ENCODE peak calls at places on chromosomes 5 and 9, in five cellular contexts. U, V, S, L and Z are unnamed samples.

GRCh38 chr9:85289142-85289541 is 452.6 kb downstream of the AGTPBP1 start:
- DNase-seq in U (no peak), V (no peak), S (no peak), L (no peak), Z (no peak)

GRCh38 chr9:89405832-89406231 is 87.5 kb downstream of the SECISBP2 start:
- DNase-seq in U (no peak), V (peak; percentile 80), S (no peak), L (no peak), Z (no peak)

GRCh38 chr9:5630038-5630507 is 1.2 kb downstream of the RIC1 start:
- DNase-seq in U (peak; percentile 28), V (no peak), S (peak; percentile 30), L (no peak), Z (peak; percentile 28)

GRCh38 chr9:130715270-130716077 is 21.9 kb downstream of the EXOSC2 start:
- DNase-seq in U (no peak), V (no peak), S (no peak), L (no peak), Z (no peak)

GRCh38 chr9:127937383-127938297 is at the start of gene DPM2:
- DNase-seq in U (peak; percentile 84), V (peak; percentile 86), S (peak; percentile 92), L (peak; percentile 76), Z (peak; percentile 70)

GRCh38 chr5:53291528-53291927 is 182.0 kb upstream of the MOCS2 start:
- DNase-seq in U (no peak), V (no peak), S (peak; percentile 12), L (no peak), Z (no peak)

GRCh38 chr5:112554089-112554977 is 135.3 kb upstream of the EPB41L4A start:
- DNase-seq in U (no peak), V (no peak), S (no peak), L (peak; percentile 8), Z (no peak)

GRCh38 chr5:135240283-135240633 is 158.8 kb downstream of the MACROH2A1 start:
- DNase-seq in U (peak; percentile 13), V (no peak), S (no peak), L (no peak), Z (no peak)

GRCh38 chr5:95673076-95673475 is 9.7 kb downstream of the SPATA9 start:
- DNase-seq in U (no peak), V (no peak), S (peak; percentile 30), L (peak; percentile 14), Z (no peak)

GRCh38 chr5:140672455-140673186 is 755 bp downstream of the DND1 start:
- DNase-seq in U (no peak), V (no peak), S (peak; percentile 40), L (peak; percentile 64), Z (no peak)

GRCh38 chr9:137387034-137387890 is 35.7 kb downstream of the EXD3 start:
- DNase-seq in U (no peak), V (no peak), S (no peak), L (no peak), Z (no peak)

GRCh38 chr9:108039012-108039411 is 549.4 kb upstream of the KLF4 start:
- DNase-seq in U (no peak), V (no peak), S (no peak), L (no peak), Z (no peak)

GRCh38 chr5:68709229-68709628 is 384.6 kb upstream of the SLC30A5 start:
- DNase-seq in U (no peak), V (no peak), S (no peak), L (no peak), Z (no peak)

GRCh38 chr5:16492398-16493175 is 27.0 kb upstream of the ZNF622 start:
- DNase-seq in U (peak; percentile 84), V (no peak), S (no peak), L (peak; percentile 82), Z (peak; percentile 35)

GRCh38 chr9:124482431-124483031 is 24.7 kb downstream of the NR5A1 start:
- DNase-seq in U (no peak), V (no peak), S (no peak), L (no peak), Z (no peak)

GRCh38 chr9:136799079-136799853 is 3.1 kb downstream of the CCDC183 start:
- DNase-seq in U (peak; percentile 88), V (no peak), S (peak; percentile 79), L (peak; percentile 90), Z (peak; percentile 82)

GRCh38 chr9:86978413-86978812 is 31.1 kb upstream of the GAS1 start:
- DNase-seq in U (no peak), V (no peak), S (no peak), L (no peak), Z (no peak)

GRCh38 chr9:95096807-95097206 is 220.7 kb downstream of the FANCC start:
- DNase-seq in U (no peak), V (no peak), S (no peak), L (no peak), Z (no peak)

GRCh38 chr9:95098391-95098921 is 219.1 kb downstream of the FANCC start:
- DNase-seq in U (no peak), V (no peak), S (no peak), L (no peak), Z (no peak)

GRCh38 chr9:95095619-95096355 is 221.7 kb downstream of the FANCC start:
- DNase-seq in U (no peak), V (no peak), S (no peak), L (no peak), Z (no peak)

GRCh38 chr9:95096381-95096780 is 221.1 kb downstream of the FANCC start:
- DNase-seq in U (no peak), V (no peak), S (no peak), L (no peak), Z (no peak)

GRCh38 chr9:95097279-95097678 is 220.2 kb downstream of the FANCC start:
- DNase-seq in U (no peak), V (no peak), S (no peak), L (no peak), Z (no peak)
- H3K4me1 ChIP-seq in U (peaks cover 1% of the 10 kb centered on the region), V (peaks cover 3% of the 10 kb centered on the region), S (peaks cover 26% of the 10 kb centered on the region), L (peaks cover 57% of the 10 kb centered on the region), Z (peaks cover 11% of the 10 kb centered on the region)

DNA sequence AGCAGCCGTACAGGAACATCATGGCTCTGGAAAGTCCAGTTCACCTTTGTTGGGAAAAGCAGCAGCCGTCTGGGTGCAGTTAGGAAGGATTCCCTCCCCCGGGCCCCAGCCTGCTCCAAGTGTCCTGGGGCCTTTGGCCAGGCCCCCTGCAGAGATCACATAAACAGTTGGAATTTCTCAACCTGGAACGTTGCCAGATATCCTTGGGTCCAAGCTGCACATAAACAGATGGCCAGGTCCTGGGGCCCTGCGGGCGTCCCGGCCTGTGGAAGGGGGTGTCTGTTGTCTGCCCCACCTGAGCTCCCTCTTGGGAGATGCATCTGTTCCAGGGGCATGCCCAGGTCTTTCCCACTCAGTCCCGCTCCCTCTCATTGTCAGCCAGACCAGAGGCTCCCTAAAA is 92.7 kb downstream of the COL5A1 start:
- DNase-seq in U (peak; percentile 31), V (no peak), S (peak; percentile 54), L (peak; percentile 43), Z (no peak)
- H3K4me1 ChIP-seq in U (no peaks in the 10 kb centered on the region), V (no peaks in the 10 kb centered on the region), S (peaks cover 31% of the 10 kb centered on the region), L (peaks cover 16% of the 10 kb centered on the region), Z (no peaks in the 10 kb centered on the region)

GRCh38 chr9:113221800-113222481 is 597 bp downstream of the SLC31A1 start:
- DNase-seq in U (no peak), V (no peak), S (no peak), L (no peak), Z (no peak)
- H3K4me1 ChIP-seq in U (peaks cover 10% of the 10 kb centered on the region), V (no peaks in the 10 kb centered on the region), S (peaks cover 19% of the 10 kb centered on the region), L (peaks cover 43% of the 10 kb centered on the region), Z (peaks cover 3% of the 10 kb centered on the region)

GRCh38 chr5:153546566-153546965 is 56.1 kb downstream of the GRIA1 start:
- DNase-seq in U (no peak), V (no peak), S (no peak), L (no peak), Z (no peak)
- H3K4me1 ChIP-seq in U (no peaks in the 10 kb centered on the region), V (no peaks in the 10 kb centered on the region), S (peaks cover 3% of the 10 kb centered on the region), L (no peaks in the 10 kb centered on the region), Z (no peaks in the 10 kb centered on the region)

GRCh38 chr9:121743441-121744001 is 92.1 kb downstream of the DAB2IP start:
- DNase-seq in U (peak; percentile 85), V (peak; percentile 23), S (peak; percentile 90), L (peak; percentile 93), Z (peak; percentile 83)

GRCh38 chr9:121742923-121743322 is 91.5 kb downstream of the DAB2IP start:
- DNase-seq in U (peak; percentile 63), V (no peak), S (no peak), L (no peak), Z (no peak)

GRCh38 chr9:121739971-121740370 is 88.5 kb downstream of the DAB2IP start:
- DNase-seq in U (no peak), V (no peak), S (no peak), L (no peak), Z (no peak)

GRCh38 chr9:121738969-121739368 is 87.5 kb downstream of the DAB2IP start:
- DNase-seq in U (peak; percentile 59), V (no peak), S (no peak), L (no peak), Z (peak; percentile 61)

DNA sequence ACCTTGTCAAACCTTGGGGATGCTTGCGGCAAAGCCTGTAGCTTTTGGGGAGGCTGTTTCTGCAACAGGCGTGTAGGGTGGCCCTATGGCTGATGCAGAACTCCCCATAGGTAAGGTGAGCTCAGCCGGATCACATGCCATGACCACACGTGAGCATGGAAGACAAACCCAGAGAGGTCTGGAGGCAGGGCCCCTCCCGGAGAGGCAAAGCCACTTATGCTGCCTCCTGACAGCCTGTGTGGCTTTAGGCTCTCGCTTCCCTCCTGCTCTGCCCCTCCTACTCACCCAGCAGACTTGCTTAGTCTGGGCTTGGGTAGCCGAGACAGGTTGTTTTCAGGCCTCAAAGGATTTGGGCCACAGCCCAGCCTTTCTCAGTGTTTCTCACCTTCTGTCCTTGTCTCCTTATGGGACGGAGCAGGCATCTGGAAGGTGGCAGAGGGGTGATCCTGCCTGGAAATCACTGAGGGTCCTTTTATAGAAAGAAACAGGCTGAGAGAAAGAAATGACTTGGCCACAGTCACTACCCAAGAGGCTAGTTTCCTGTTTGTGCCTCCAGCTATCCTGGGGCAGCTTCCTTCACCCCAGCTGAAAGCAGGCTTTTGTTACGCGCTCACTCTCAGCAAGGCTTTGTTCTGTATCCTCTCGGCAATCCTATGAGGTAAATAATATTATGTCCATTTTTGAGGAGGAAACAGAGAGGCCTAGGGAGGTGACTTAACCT is 89.9 kb downstream of the DAB2IP start:
- DNase-seq in U (no peak), V (no peak), S (no peak), L (no peak), Z (no peak)
- H3K4me1 ChIP-seq in U (peaks cover 15% of the 10 kb centered on the region), V (no peaks in the 10 kb centered on the region), S (peaks cover 61% of the 10 kb centered on the region), L (peaks cover 94% of the 10 kb centered on the region), Z (peaks cover 43% of the 10 kb centered on the region)

GRCh38 chr5:35672995-35673394 is 55.3 kb downstream of the SPEF2 start:
- DNase-seq in U (no peak), V (no peak), S (no peak), L (peak; percentile 25), Z (no peak)
- H3K4me1 ChIP-seq in U (no peaks in the 10 kb centered on the region), V (no peaks in the 10 kb centered on the region), S (no peaks in the 10 kb centered on the region), L (no peaks in the 10 kb centered on the region), Z (no peaks in the 10 kb centered on the region)

GRCh38 chr5:97762483-97762882 is 579.4 kb upstream of the RIOK2 start:
- DNase-seq in U (no peak), V (no peak), S (no peak), L (no peak), Z (no peak)
- H3K4me1 ChIP-seq in U (no peaks in the 10 kb centered on the region), V (no peaks in the 10 kb centered on the region), S (no peaks in the 10 kb centered on the region), L (no peaks in the 10 kb centered on the region), Z (no peaks in the 10 kb centered on the region)